ENCODE peak calls at places on chromosomes 1 and 21, in seven cellular contexts. Z, H, M, U, B, K and T are unnamed samples.
A peak's percentile ranks its signal among the peaks of the same experiment; 100 is the strongest.

GRCh38 chr21:25862112-25862511 is 127.3 kb downstream of the GABPA start:
- DNase-seq in Z (no peak), H (no peak), M (no peak), U (no peak), B (no peak), K (no peak), T (no peak)

GRCh38 chr1:159790237-159790917 is 9.6 kb downstream of the DUSP23 start:
- DNase-seq in Z (no peak), H (peak; percentile 10), M (no peak), U (no peak), B (no peak), K (peak; percentile 57), T (no peak)

GRCh38 chr1:67647036-67647798 is 37.8 kb upstream of the GADD45A start:
- DNase-seq in Z (no peak), H (no peak), M (no peak), U (no peak), B (peak; percentile 52), K (no peak), T (no peak)

GRCh38 chr1:235270625-235271024 is 57.4 kb downstream of the ARID4B start:
- DNase-seq in Z (peak; percentile 19), H (peak; percentile 45), M (no peak), U (no peak), B (peak; percentile 69), K (no peak), T (no peak)

GRCh38 chr1:21884456-21885235 is 52.5 kb downstream of the HSPG2 start:
- DNase-seq in Z (no peak), H (no peak), M (no peak), U (no peak), B (no peak), K (no peak), T (no peak)

GRCh38 chr1:57410532-57410931 is 13.3 kb downstream of the DAB1 start:
- DNase-seq in Z (no peak), H (no peak), M (no peak), U (no peak), B (no peak), K (no peak), T (no peak)

GRCh38 chr1:40301066-40301465 is 16.0 kb downstream of the COL9A2 start:
- DNase-seq in Z (no peak), H (no peak), M (no peak), U (no peak), B (no peak), K (no peak), T (no peak)

GRCh38 chr1:236057546-236057945 is 7.3 kb downstream of the NID1 start:
- DNase-seq in Z (no peak), H (no peak), M (no peak), U (no peak), B (no peak), K (no peak), T (no peak)

GRCh38 chr1:111242805-111243523 is 15.5 kb downstream of the CHI3L2 start:
- DNase-seq in Z (no peak), H (no peak), M (no peak), U (no peak), B (no peak), K (no peak), T (no peak)

GRCh38 chr1:236997882-236998281 is 6.4 kb downstream of the MT1HL1 start:
- DNase-seq in Z (no peak), H (no peak), M (no peak), U (no peak), B (no peak), K (no peak), T (no peak)

GRCh38 chr1:108961198-108961597 is 2.1 kb downstream of the CLCC1 start:
- DNase-seq in Z (no peak), H (no peak), M (no peak), U (no peak), B (no peak), K (no peak), T (no peak)

GRCh38 chr1:160800645-160801408 is 4.9 kb downstream of the LY9 start:
- DNase-seq in Z (no peak), H (no peak), M (no peak), U (no peak), B (no peak), K (no peak), T (no peak)

GRCh38 chr1:40736085-40736531 is 44.6 kb downstream of the NFYC start:
- DNase-seq in Z (no peak), H (peak; percentile 82), M (no peak), U (no peak), B (peak; percentile 86), K (no peak), T (peak; percentile 61)

GRCh38 chr1:10508511-10508951 is 33.8 kb downstream of the PEX14 start:
- DNase-seq in Z (no peak), H (peak; percentile 57), M (no peak), U (no peak), B (peak; percentile 63), K (peak; percentile 71), T (no peak)

GRCh38 chr1:171943973-171944561 is 102.8 kb downstream of the DNM3 start:
- DNase-seq in Z (no peak), H (no peak), M (no peak), U (no peak), B (no peak), K (no peak), T (no peak)

GRCh38 chr1:199129247-199129646 is 490.4 kb downstream of the PTPRC start:
- DNase-seq in Z (no peak), H (peak; percentile 10), M (no peak), U (no peak), B (peak; percentile 14), K (peak; percentile 45), T (peak; percentile 53)

GRCh38 chr1:221824025-221824424 is 82.1 kb upstream of the DUSP10 start:
- DNase-seq in Z (no peak), H (peak; percentile 80), M (no peak), U (no peak), B (peak; percentile 87), K (no peak), T (peak; percentile 80)

GRCh38 chr1:26574690-26575349 is 45.3 kb downstream of the RPS6KA1 start:
- DNase-seq in Z (no peak), H (peak; percentile 33), M (no peak), U (no peak), B (peak; percentile 51), K (no peak), T (no peak)

GRCh38 chr21:38282921-38283320 is 26.1 kb downstream of the KCNJ15 start:
- DNase-seq in Z (no peak), H (peak; percentile 50), M (no peak), U (no peak), B (no peak), K (no peak), T (no peak)

GRCh38 chr1:151815716-151816327 is 10.6 kb upstream of the LINGO4 start:
- DNase-seq in Z (no peak), H (no peak), M (no peak), U (no peak), B (no peak), K (no peak), T (no peak)

GRCh38 chr1:85607126-85607912 is 26.8 kb downstream of the CCN1 start:
- DNase-seq in Z (peak; percentile 99), H (peak; percentile 100), M (no peak), U (no peak), B (peak; percentile 100), K (peak; percentile 99), T (peak; percentile 99)

GRCh38 chr1:244214009-244214967 is 163.2 kb downstream of the ZBTB18 start:
- DNase-seq in Z (peak; percentile 73), H (peak; percentile 98), M (no peak), U (no peak), B (peak; percentile 99), K (peak; percentile 89), T (peak; percentile 80)

GRCh38 chr1:159752135-159752580 is 28.6 kb upstream of the DUSP23 start:
- DNase-seq in Z (peak; percentile 31), H (peak; percentile 4), M (no peak), U (no peak), B (peak; percentile 2), K (no peak), T (peak; percentile 99)

GRCh38 chr1:68347415-68347814 is 102.3 kb downstream of the RPE65 start:
- DNase-seq in Z (no peak), H (no peak), M (no peak), U (no peak), B (no peak), K (no peak), T (no peak)